ENCODE peak calls at places on chromosomes 5 and 9, in seven cellular contexts. One of them, this sample, is unnamed.
A peak's percentile ranks its signal among the peaks of the same experiment; 100 is the strongest.

GRCh38 chr9:72958485-72959266 is 5.8 kb upstream of the ALDH1A1 start:
- DNase-seq in BJ: no peak
- DNase-seq in dorsolateral prefrontal cortex: no peak
- DNase-seq in PC-3: no peak
- DNase-seq in nephron progenitor cell: no peak
- DNase-seq in HCT116: no peak
- DNase-seq in prostate gland: no peak
- DNase-seq in this sample: no peak

GRCh38 chr5:80149161-80149609 is 106.7 kb downstream of the SERINC5 start:
- DNase-seq in BJ: no peak
- DNase-seq in dorsolateral prefrontal cortex: peak; percentile 33
- DNase-seq in PC-3: no peak
- DNase-seq in nephron progenitor cell: no peak
- DNase-seq in HCT116: no peak
- DNase-seq in prostate gland: no peak
- DNase-seq in this sample: no peak

GRCh38 chr9:131682261-131682660 is 57.6 kb downstream of the RAPGEF1 start:
- DNase-seq in BJ: no peak
- DNase-seq in dorsolateral prefrontal cortex: no peak
- DNase-seq in PC-3: no peak
- DNase-seq in nephron progenitor cell: no peak
- DNase-seq in HCT116: no peak
- DNase-seq in prostate gland: no peak
- DNase-seq in this sample: no peak

GRCh38 chr5:9318031-9318430 is 227.8 kb downstream of the SEMA5A start:
- DNase-seq in BJ: no peak
- DNase-seq in dorsolateral prefrontal cortex: no peak
- DNase-seq in PC-3: no peak
- DNase-seq in nephron progenitor cell: no peak
- DNase-seq in HCT116: no peak
- DNase-seq in prostate gland: no peak
- DNase-seq in this sample: no peak

GRCh38 chr5:76325876-76326491 is 77.1 kb upstream of the IQGAP2 start:
- DNase-seq in BJ: no peak
- DNase-seq in dorsolateral prefrontal cortex: no peak
- DNase-seq in PC-3: no peak
- DNase-seq in nephron progenitor cell: no peak
- DNase-seq in HCT116: no peak
- DNase-seq in prostate gland: peak; percentile 27
- DNase-seq in this sample: no peak

GRCh38 chr5:98205691-98206461 is 567.6 kb upstream of the RGMB start:
- DNase-seq in BJ: no peak
- DNase-seq in dorsolateral prefrontal cortex: no peak
- DNase-seq in PC-3: peak; percentile 15
- DNase-seq in nephron progenitor cell: no peak
- DNase-seq in HCT116: no peak
- DNase-seq in prostate gland: no peak
- DNase-seq in this sample: peak; percentile 62

GRCh38 chr5:139828207-139828895 is 32.7 kb downstream of the PSD2 start:
- DNase-seq in BJ: no peak
- DNase-seq in dorsolateral prefrontal cortex: peak; percentile 82
- DNase-seq in PC-3: no peak
- DNase-seq in nephron progenitor cell: no peak
- DNase-seq in HCT116: no peak
- DNase-seq in prostate gland: no peak
- DNase-seq in this sample: no peak

GRCh38 chr9:14989811-14990210 is 79.6 kb upstream of the FREM1 start:
- DNase-seq in BJ: no peak
- DNase-seq in dorsolateral prefrontal cortex: no peak
- DNase-seq in PC-3: peak; percentile 6
- DNase-seq in nephron progenitor cell: no peak
- DNase-seq in HCT116: no peak
- DNase-seq in prostate gland: no peak
- DNase-seq in this sample: no peak

GRCh38 chr9:130042406-130042930 is 521 bp downstream of the FNBP1 start:
- DNase-seq in BJ: no peak
- DNase-seq in dorsolateral prefrontal cortex: no peak
- DNase-seq in PC-3: no peak
- DNase-seq in nephron progenitor cell: peak; percentile 64
- DNase-seq in HCT116: no peak
- DNase-seq in prostate gland: no peak
- DNase-seq in this sample: peak; percentile 52

GRCh38 chr9:135123735-135124134 is 36.3 kb downstream of the OLFM1 start:
- DNase-seq in BJ: no peak
- DNase-seq in dorsolateral prefrontal cortex: no peak
- DNase-seq in PC-3: no peak
- DNase-seq in nephron progenitor cell: no peak
- DNase-seq in HCT116: no peak
- DNase-seq in prostate gland: peak; percentile 23
- DNase-seq in this sample: no peak

GRCh38 chr5:82355053-82355452 is 76.9 kb upstream of the RPS23 start:
- DNase-seq in BJ: no peak
- DNase-seq in dorsolateral prefrontal cortex: no peak
- DNase-seq in PC-3: no peak
- DNase-seq in nephron progenitor cell: no peak
- DNase-seq in HCT116: no peak
- DNase-seq in prostate gland: no peak
- DNase-seq in this sample: no peak

GRCh38 chr9:8857330-8858249 is 1058.0 kb upstream of the DMAC1 start:
- DNase-seq in BJ: no peak
- DNase-seq in dorsolateral prefrontal cortex: peak; percentile 66
- DNase-seq in PC-3: no peak
- DNase-seq in nephron progenitor cell: peak; percentile 79
- DNase-seq in HCT116: no peak
- DNase-seq in prostate gland: peak; percentile 36
- DNase-seq in this sample: no peak

GRCh38 chr9:136710543-136710942 is 1.8 kb upstream of the DIPK1B start:
- DNase-seq in BJ: no peak
- DNase-seq in dorsolateral prefrontal cortex: no peak
- DNase-seq in PC-3: peak; percentile 24
- DNase-seq in nephron progenitor cell: no peak
- DNase-seq in HCT116: no peak
- DNase-seq in prostate gland: no peak
- DNase-seq in this sample: no peak

GRCh38 chr9:135526730-135527571 is 5.7 kb downstream of the LCN1 start:
- DNase-seq in BJ: no peak
- DNase-seq in dorsolateral prefrontal cortex: no peak
- DNase-seq in PC-3: no peak
- DNase-seq in nephron progenitor cell: no peak
- DNase-seq in HCT116: no peak
- DNase-seq in prostate gland: no peak
- DNase-seq in this sample: no peak

GRCh38 chr9:87494970-87495471 is 2.6 kb upstream of the DAPK1 start:
- DNase-seq in BJ: no peak
- DNase-seq in dorsolateral prefrontal cortex: no peak
- DNase-seq in PC-3: no peak
- DNase-seq in nephron progenitor cell: no peak
- DNase-seq in HCT116: no peak
- DNase-seq in prostate gland: no peak
- DNase-seq in this sample: peak; percentile 49

GRCh38 chr5:18008940-18009339 is 374.7 kb downstream of the TAF11L14 start:
- DNase-seq in BJ: no peak
- DNase-seq in dorsolateral prefrontal cortex: no peak
- DNase-seq in PC-3: peak; percentile 50
- DNase-seq in nephron progenitor cell: no peak
- DNase-seq in HCT116: no peak
- DNase-seq in prostate gland: no peak
- DNase-seq in this sample: no peak

GRCh38 chr5:18010053-18010452 is 375.8 kb downstream of the TAF11L14 start:
- DNase-seq in BJ: no peak
- DNase-seq in dorsolateral prefrontal cortex: no peak
- DNase-seq in PC-3: peak; percentile 50
- DNase-seq in nephron progenitor cell: no peak
- DNase-seq in HCT116: no peak
- DNase-seq in prostate gland: no peak
- DNase-seq in this sample: no peak
- TF ChIP-seq CTCF in BJ: no peak
- TF ChIP-seq CTCF in dorsolateral prefrontal cortex: no peak
- TF ChIP-seq CTCF in PC-3: peak; percentile 13
- TF ChIP-seq CTCF in nephron progenitor cell: no peak
- TF ChIP-seq CTCF in HCT116: no peak
- TF ChIP-seq CTCF in prostate gland: no peak
- TF ChIP-seq CTCF in this sample: no peak

GRCh38 chr5:79011219-79011836 is 26.2 kb upstream of the ARSB start:
- DNase-seq in BJ: no peak
- DNase-seq in dorsolateral prefrontal cortex: no peak
- DNase-seq in PC-3: no peak
- DNase-seq in nephron progenitor cell: no peak
- DNase-seq in HCT116: no peak
- DNase-seq in prostate gland: no peak
- DNase-seq in this sample: no peak
- TF ChIP-seq CTCF in BJ: peak; percentile 17
- TF ChIP-seq CTCF in dorsolateral prefrontal cortex: no peak
- TF ChIP-seq CTCF in PC-3: no peak
- TF ChIP-seq CTCF in nephron progenitor cell: no peak
- TF ChIP-seq CTCF in HCT116: peak; percentile 9
- TF ChIP-seq CTCF in prostate gland: no peak
- TF ChIP-seq CTCF in this sample: no peak

GRCh38 chr9:83560169-83560826 is 22.1 kb upstream of the FRMD3 start:
- DNase-seq in BJ: no peak
- DNase-seq in dorsolateral prefrontal cortex: no peak
- DNase-seq in PC-3: no peak
- DNase-seq in nephron progenitor cell: no peak
- DNase-seq in HCT116: no peak
- DNase-seq in prostate gland: no peak
- DNase-seq in this sample: no peak
- TF ChIP-seq CTCF in BJ: no peak
- TF ChIP-seq CTCF in dorsolateral prefrontal cortex: no peak
- TF ChIP-seq CTCF in PC-3: no peak
- TF ChIP-seq CTCF in nephron progenitor cell: no peak
- TF ChIP-seq CTCF in HCT116: no peak
- TF ChIP-seq CTCF in prostate gland: no peak
- TF ChIP-seq CTCF in this sample: no peak

GRCh38 chr9:33222031-33222430 is 17.9 kb upstream of the SPINK4 start:
- DNase-seq in BJ: no peak
- DNase-seq in dorsolateral prefrontal cortex: no peak
- DNase-seq in PC-3: peak; percentile 40
- DNase-seq in nephron progenitor cell: no peak
- DNase-seq in HCT116: no peak
- DNase-seq in prostate gland: no peak
- DNase-seq in this sample: peak; percentile 38

GRCh38 chr9:33221568-33221884 is 18.4 kb upstream of the SPINK4 start:
- DNase-seq in BJ: no peak
- DNase-seq in dorsolateral prefrontal cortex: no peak
- DNase-seq in PC-3: no peak
- DNase-seq in nephron progenitor cell: no peak
- DNase-seq in HCT116: no peak
- DNase-seq in prostate gland: no peak
- DNase-seq in this sample: no peak

GRCh38 chr9:33220681-33221567 is 19.0 kb upstream of the SPINK4 start:
- DNase-seq in BJ: no peak
- DNase-seq in dorsolateral prefrontal cortex: no peak
- DNase-seq in PC-3: no peak
- DNase-seq in nephron progenitor cell: no peak
- DNase-seq in HCT116: no peak
- DNase-seq in prostate gland: no peak
- DNase-seq in this sample: no peak

GRCh38 chr9:33225319-33226152 is 14.4 kb upstream of the SPINK4 start:
- DNase-seq in BJ: peak; percentile 25
- DNase-seq in dorsolateral prefrontal cortex: peak; percentile 80
- DNase-seq in PC-3: peak; percentile 85
- DNase-seq in nephron progenitor cell: peak; percentile 70
- DNase-seq in HCT116: peak; percentile 68
- DNase-seq in prostate gland: peak; percentile 78
- DNase-seq in this sample: peak; percentile 60

GRCh38 chr9:33223696-33224095 is 16.3 kb upstream of the SPINK4 start:
- DNase-seq in BJ: no peak
- DNase-seq in dorsolateral prefrontal cortex: no peak
- DNase-seq in PC-3: peak; percentile 25
- DNase-seq in nephron progenitor cell: no peak
- DNase-seq in HCT116: no peak
- DNase-seq in prostate gland: no peak
- DNase-seq in this sample: no peak
- TF ChIP-seq CTCF in BJ: peak; percentile 21
- TF ChIP-seq CTCF in dorsolateral prefrontal cortex: no peak
- TF ChIP-seq CTCF in PC-3: peak; percentile 44
- TF ChIP-seq CTCF in nephron progenitor cell: no peak
- TF ChIP-seq CTCF in HCT116: peak; percentile 40
- TF ChIP-seq CTCF in prostate gland: no peak
- TF ChIP-seq CTCF in this sample: no peak

DNA sequence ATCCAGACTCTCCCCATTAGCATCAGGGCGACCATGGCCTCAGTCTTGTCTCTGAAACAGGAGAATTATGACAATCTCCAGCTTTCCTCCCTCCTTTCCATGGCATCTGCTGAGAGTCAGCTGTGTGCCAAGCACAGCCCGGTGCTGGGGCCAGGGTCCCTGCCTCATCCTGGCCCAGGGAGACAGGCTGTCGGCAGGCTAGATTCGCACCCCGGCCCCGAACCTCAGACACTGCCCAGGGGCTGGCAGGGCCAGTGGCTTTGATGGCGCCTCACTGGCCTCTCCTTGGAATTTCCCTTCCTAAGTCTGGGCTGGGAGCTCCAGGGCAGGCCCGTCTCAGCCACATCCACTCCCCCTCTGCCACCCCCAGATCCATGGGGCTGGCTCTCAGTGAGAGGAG is 15.6 kb downstream of the FAM163B start:
- DNase-seq in BJ: no peak
- DNase-seq in dorsolateral prefrontal cortex: no peak
- DNase-seq in PC-3: no peak
- DNase-seq in nephron progenitor cell: no peak
- DNase-seq in HCT116: no peak
- DNase-seq in prostate gland: no peak
- DNase-seq in this sample: no peak
- TF ChIP-seq CTCF in BJ: no peak
- TF ChIP-seq CTCF in dorsolateral prefrontal cortex: no peak
- TF ChIP-seq CTCF in PC-3: no peak
- TF ChIP-seq CTCF in nephron progenitor cell: no peak
- TF ChIP-seq CTCF in HCT116: no peak
- TF ChIP-seq CTCF in prostate gland: no peak
- TF ChIP-seq CTCF in this sample: no peak

DNA sequence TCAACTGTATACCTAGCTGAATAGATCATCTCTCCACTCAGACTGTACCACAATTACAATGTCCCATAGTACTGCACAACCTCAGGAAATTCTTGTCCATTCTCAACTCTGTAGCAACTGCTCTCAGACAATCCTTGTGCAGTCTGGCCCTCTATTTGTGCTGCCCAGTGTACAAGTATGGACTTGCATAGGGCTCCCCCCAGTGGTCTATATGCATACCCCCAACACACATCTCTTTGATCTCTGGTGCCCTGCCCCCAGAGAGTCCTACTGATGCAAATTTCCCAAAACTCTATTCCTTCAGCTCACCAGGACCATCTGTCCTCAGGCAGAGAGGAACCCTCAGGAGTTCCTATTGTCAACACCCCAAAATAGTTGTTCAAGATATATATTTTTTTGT is 205.3 kb downstream of the SLCO4C1 start:
- DNase-seq in BJ: no peak
- DNase-seq in dorsolateral prefrontal cortex: no peak
- DNase-seq in PC-3: peak; percentile 53
- DNase-seq in nephron progenitor cell: peak; percentile 13
- DNase-seq in HCT116: peak; percentile 36
- DNase-seq in prostate gland: no peak
- DNase-seq in this sample: no peak
- TF ChIP-seq CTCF in BJ: no peak
- TF ChIP-seq CTCF in dorsolateral prefrontal cortex: no peak
- TF ChIP-seq CTCF in PC-3: peak; percentile 72
- TF ChIP-seq CTCF in nephron progenitor cell: peak; percentile 47
- TF ChIP-seq CTCF in HCT116: peak; percentile 67
- TF ChIP-seq CTCF in prostate gland: no peak
- TF ChIP-seq CTCF in this sample: no peak